ENCODE peak calls at places on chromosomes 11 and 22, in six cellular contexts. W is breast epithelium, A is lower leg skin, Z is prostate gland, L is erythroblast, S is tibial nerve. Q is an unnamed sample.

GRCh38 chr11:33957304-33957917 is 65.5 kb upstream of the LMO2 start:
- DNase-seq in A (no peak), S (no peak), Z (no peak), L (no peak), W (no peak), Q (no peak)

GRCh38 chr11:34860034-34860433 is 56.1 kb downstream of the APIP start:
- DNase-seq in A (no peak), Z (peak), W (no peak), L (no peak), S (no peak), Q (no peak)

GRCh38 chr11:34512810-34513673 is 552 bp downstream of the ELF5 start:
- DNase-seq in A (no peak), Z (peak), W (peak), S (no peak), L (peak), Q (peak)

GRCh38 chr22:29302402-29302680 is 4.1 kb upstream of the GAS2L1 start:
- DNase-seq in Z (no peak), W (no peak), L (no peak), S (no peak), A (no peak), Q (no peak)

GRCh38 chr11:94224078-94224477 is 80.3 kb upstream of the IZUMO1R start:
- DNase-seq in W (no peak), A (no peak), L (no peak), Z (no peak), S (no peak), Q (no peak)

GRCh38 chr22:38505595-38506117 is 455 bp downstream of the DDX17 start:
- DNase-seq in W (peak), A (peak), Z (peak), L (peak), S (peak), Q (peak)

GRCh38 chr11:23903044-23903704 is 593.7 kb upstream of the LUZP2 start:
- DNase-seq in A (no peak), Z (no peak), L (no peak), S (no peak), W (no peak), Q (no peak)

GRCh38 chr11:127493330-127493729 is 492.8 kb upstream of the KIRREL3 start:
- DNase-seq in W (no peak), Z (no peak), L (no peak), A (no peak), S (no peak), Q (no peak)

GRCh38 chr11:56887940-56888339 is 100.8 kb upstream of the OR5AK2 start:
- DNase-seq in Z (no peak), L (no peak), A (no peak), W (no peak), S (no peak), Q (no peak)

GRCh38 chr11:67158241-67158640 is 39.2 kb downstream of the KDM2A start:
- DNase-seq in W (no peak), A (no peak), L (no peak), S (no peak), Z (no peak), Q (no peak)

GRCh38 chr22:36617694-36618522 is 85.6 kb downstream of the CACNG2 start:
- DNase-seq in Z (no peak), W (no peak), L (no peak), A (no peak), S (no peak), Q (no peak)

GRCh38 chr11:120061036-120061760 is 76.7 kb downstream of the TRIM29 start:
- DNase-seq in L (no peak), Z (no peak), A (no peak), S (no peak), W (no peak), Q (no peak)

GRCh38 chr22:45971389-45972028 is 5.5 kb downstream of the WNT7B start:
- DNase-seq in Z (no peak), S (no peak), W (no peak), L (no peak), A (no peak), Q (no peak)

GRCh38 chr11:11022126-11022730 is 164.4 kb upstream of the ZBED5 start:
- DNase-seq in S (no peak), L (peak), Z (no peak), W (no peak), A (no peak), Q (peak)

GRCh38 chr11:69569306-69570200 is 71.4 kb upstream of the CCND1 start:
- DNase-seq in W (no peak), S (no peak), A (peak), L (no peak), Z (no peak), Q (no peak)

GRCh38 chr22:33921576-33922181 is 1.4 kb upstream of the LARGE1 start:
- DNase-seq in W (peak), S (peak), A (peak), L (no peak), Z (peak), Q (peak)

GRCh38 chr11:65497141-65498041 is 1.5 kb upstream of the MALAT1 start:
- DNase-seq in L (peak), Z (peak), A (peak), W (peak), S (peak), Q (no peak)
- TF ChIP-seq POLR2A in L (peak), Z (peak), A (no peak), W (peak), S (peak), Q (no peak)

GRCh38 chr11:134120921-134121526 is 52.2 kb downstream of the JAM3 start:
- DNase-seq in W (no peak), L (no peak), Z (no peak), A (no peak), S (no peak), Q (no peak)
- TF ChIP-seq POLR2A in W (no peak), L (no peak), Z (no peak), A (no peak), S (peak), Q (no peak)

DNA sequence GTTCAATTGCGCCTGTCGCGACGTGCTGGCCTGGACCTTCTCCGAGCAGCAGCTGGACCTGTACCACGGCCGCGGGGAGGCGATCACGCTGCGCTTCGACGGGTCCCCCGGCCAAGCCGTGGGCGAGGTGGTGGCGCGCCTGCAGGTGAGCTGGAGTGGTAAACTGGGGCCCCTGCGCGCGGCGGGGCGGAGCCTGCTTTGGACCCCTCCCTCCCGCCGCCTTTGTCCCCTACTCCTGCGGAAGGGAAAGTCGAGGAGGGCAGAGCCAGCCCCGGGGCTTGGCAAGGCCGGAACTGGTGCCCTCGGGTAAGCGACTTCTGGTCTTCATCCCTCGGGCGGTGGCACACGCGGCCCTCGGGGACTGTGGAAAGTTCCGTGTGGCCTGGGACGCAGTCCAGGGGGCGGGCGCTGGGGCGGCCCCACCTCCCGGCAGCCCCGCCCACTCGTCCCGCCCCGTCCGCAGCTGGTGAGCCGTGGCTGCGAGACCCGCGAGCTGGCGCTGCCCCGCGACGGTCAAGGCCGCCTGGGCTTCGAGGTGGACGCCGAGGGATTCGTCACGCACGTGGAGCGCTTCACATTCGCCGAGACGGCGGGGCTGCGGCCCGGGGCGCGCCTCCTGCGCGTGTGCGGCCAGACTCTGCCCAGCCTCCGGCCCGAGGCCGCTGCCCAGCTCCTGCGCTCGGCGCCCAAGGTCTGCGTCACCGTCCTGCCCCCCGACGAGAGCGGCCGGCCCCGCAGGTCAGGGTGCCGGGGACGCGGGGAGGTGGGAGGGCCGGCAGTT is 9.2 kb downstream of the SIPA1 start:
- DNase-seq in W (peak), L (no peak), A (no peak), Z (peak), S (no peak), Q (no peak)
- TF ChIP-seq POLR2A in W (no peak), L (no peak), A (no peak), Z (peak), S (no peak), Q (no peak)

DNA sequence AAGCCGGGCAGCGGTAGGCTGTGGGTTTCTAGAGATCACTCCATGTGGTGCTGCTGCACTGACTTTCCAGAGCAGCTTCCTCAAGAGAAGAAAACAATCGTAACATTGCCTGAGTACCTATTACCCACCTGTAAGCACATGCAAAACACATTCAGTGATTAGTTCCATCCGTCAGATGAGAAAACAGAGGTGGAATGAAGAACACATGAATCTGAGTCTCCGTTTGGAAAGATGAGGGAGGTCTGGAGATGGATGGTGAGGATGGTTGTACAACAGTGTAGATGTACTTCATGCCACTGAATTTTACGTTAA is 7.5 kb upstream of the SLCO2B1 start:
- DNase-seq in S (no peak), A (no peak), Z (no peak), L (no peak), W (no peak), Q (no peak)
- TF ChIP-seq POLR2A in S (no peak), A (no peak), Z (no peak), L (no peak), W (no peak), Q (no peak)

Q was measured in H54.